ENCODE peak calls at places on chromosomes 16 and 17, in ten cellular contexts. N is HEK293T; H is NCI-H2171 treated with DMSO at 0.1 percent for 48 hours; Q is anterior cingulate cortex; T is type B pancreatic cell; F is PC-3; C is naive thymus-derived CD8-positive, alpha-beta T cell; D is NCI-H1436; U is activated CD4-positive, alpha-beta T cell treated with anti-CD3 and anti-CD28 coated beads, Interleukin-2, amount 10 ng/mL, durations not matched to agents 24 days and 14 days; J is Peyer's patch. V is an unnamed sample.

GRCh38 chr16:8931864-8932263 is 31.8 kb downstream of the USP7 start:
- DNase-seq in C (peak), T (no peak), U (peak), H (no peak), N (peak), D (no peak), J (no peak), F (peak), Q (no peak), V (peak)

GRCh38 chr17:37301288-37301687 is 74.5 kb upstream of the C17orf78 start:
- DNase-seq in F (no peak), T (no peak), N (peak), C (no peak), J (no peak), D (no peak), H (no peak), U (no peak), Q (no peak), V (peak)

GRCh38 chr16:77943770-77944169 is 78.6 kb upstream of the CLEC3A start:
- DNase-seq in Q (no peak), J (no peak), T (no peak), D (peak), U (no peak), H (peak), C (no peak), N (no peak), F (no peak), V (no peak)

GRCh38 chr17:56935461-56935860 is 21.6 kb upstream of the TRIM25 start:
- DNase-seq in H (no peak), U (no peak), F (no peak), C (no peak), J (no peak), Q (no peak), D (no peak), T (no peak), N (no peak), V (no peak)

GRCh38 chr16:28898266-28898665 is 20.0 kb downstream of the ATP2A1 start:
- DNase-seq in F (no peak), Q (no peak), D (no peak), C (no peak), U (no peak), J (no peak), H (no peak), N (no peak), T (no peak), V (no peak)

GRCh38 chr17:34318474-34318873 is 761 bp upstream of the CCL8 start:
- DNase-seq in D (no peak), T (no peak), H (no peak), C (no peak), J (no peak), U (no peak), F (peak), Q (no peak), N (peak), V (no peak)

GRCh38 chr16:8751481-8752311 is 45.7 kb downstream of the TMEM186 start:
- DNase-seq in Q (no peak), U (no peak), H (no peak), D (no peak), J (no peak), N (no peak), F (peak), C (no peak), T (no peak), V (peak)

GRCh38 chr17:81512984-81513668 is 527 bp upstream of the ACTG1 start:
- DNase-seq in C (peak), F (peak), N (peak), H (peak), D (peak), Q (peak), T (no peak), J (peak), U (peak), V (peak)

GRCh38 chr16:47204736-47205499 is 61.2 kb upstream of the NETO2 start:
- DNase-seq in C (no peak), U (no peak), T (no peak), F (peak), D (no peak), H (no peak), N (no peak), Q (no peak), J (no peak), V (no peak)

GRCh38 chr17:71522383-71522782 is 598.4 kb upstream of the SOX9 start:
- DNase-seq in F (peak), T (no peak), N (no peak), H (no peak), C (no peak), U (no peak), D (no peak), J (no peak), Q (no peak), V (peak)

GRCh38 chr16:17389392-17389791 is 81.4 kb downstream of the XYLT1 start:
- DNase-seq in T (no peak), C (no peak), F (no peak), N (no peak), Q (no peak), U (no peak), J (no peak), D (no peak), H (no peak), V (peak)

V was measured in GM23248.